ENCODE peak calls at places on chromosomes 3 and 15, in seven cellular contexts. O, F, Q, V, K, P and S are unnamed samples.

GRCh38 chr3:186917660-186918312 is 12.5 kb upstream of the ST6GAL1 start:
- DNase-seq in O (no peak), F (no peak), Q (no peak), V (no peak), K (no peak), P (no peak), S (no peak)

GRCh38 chr3:4827767-4828166 is 151.5 kb upstream of the BHLHE40 start:
- DNase-seq in O (no peak), F (no peak), Q (no peak), V (no peak), K (no peak), P (no peak), S (no peak)

GRCh38 chr3:42846682-42847522 is 28.8 kb downstream of the CYP8B1 start:
- DNase-seq in O (no peak), F (peak; percentile 41), Q (no peak), V (peak; percentile 43), K (no peak), P (no peak), S (peak; percentile 41)

GRCh38 chr3:170154569-170155143 is 26.9 kb downstream of the PHC3 start:
- DNase-seq in O (no peak), F (peak; percentile 52), Q (no peak), V (no peak), K (no peak), P (no peak), S (peak; percentile 73)

GRCh38 chr15:31376511-31376910 is 49.9 kb downstream of the KLF13 start:
- DNase-seq in O (no peak), F (no peak), Q (no peak), V (no peak), K (no peak), P (no peak), S (no peak)

GRCh38 chr15:38130739-38131498 is 121.7 kb upstream of the SPRED1 start:
- DNase-seq in O (peak; percentile 94), F (peak; percentile 30), Q (no peak), V (no peak), K (peak; percentile 87), P (peak; percentile 99), S (peak; percentile 44)

GRCh38 chr3:72346526-72346926 is 501.7 kb downstream of the SHQ1 start:
- DNase-seq in O (peak; percentile 98), F (no peak), Q (no peak), V (no peak), K (peak; percentile 93), P (peak; percentile 99), S (peak; percentile 38)

GRCh38 chr3:37622999-37623883 is 238.4 kb upstream of the CTDSPL start:
- DNase-seq in O (no peak), F (no peak), Q (no peak), V (no peak), K (no peak), P (no peak), S (peak; percentile 4)

GRCh38 chr15:43186003-43186353 is 775 bp downstream of the CCNDBP1 start:
- DNase-seq in O (no peak), F (peak; percentile 48), Q (no peak), V (no peak), K (no peak), P (peak; percentile 6), S (no peak)

GRCh38 chr3:195886181-195887141 is 21.9 kb downstream of the TNK2 start:
- DNase-seq in O (no peak), F (no peak), Q (no peak), V (no peak), K (no peak), P (peak; percentile 73), S (no peak)

GRCh38 chr3:115602194-115602593 is 21.1 kb upstream of the GAP43 start:
- DNase-seq in O (no peak), F (no peak), Q (no peak), V (no peak), K (no peak), P (no peak), S (no peak)

GRCh38 chr3:129519896-129520440 is 8.5 kb upstream of the RHO start:
- DNase-seq in O (no peak), F (no peak), Q (no peak), V (no peak), K (no peak), P (no peak), S (no peak)

GRCh38 chr3:129517516-129517915 is 10.9 kb upstream of the RHO start:
- DNase-seq in O (no peak), F (no peak), Q (no peak), V (no peak), K (no peak), P (no peak), S (no peak)

GRCh38 chr3:129519449-129519848 is 9.0 kb upstream of the RHO start:
- DNase-seq in O (no peak), F (no peak), Q (no peak), V (no peak), K (no peak), P (no peak), S (no peak)

GRCh38 chr3:129518048-129518570 is 10.3 kb upstream of the RHO start:
- DNase-seq in O (no peak), F (no peak), Q (no peak), V (no peak), K (no peak), P (no peak), S (no peak)

DNA sequence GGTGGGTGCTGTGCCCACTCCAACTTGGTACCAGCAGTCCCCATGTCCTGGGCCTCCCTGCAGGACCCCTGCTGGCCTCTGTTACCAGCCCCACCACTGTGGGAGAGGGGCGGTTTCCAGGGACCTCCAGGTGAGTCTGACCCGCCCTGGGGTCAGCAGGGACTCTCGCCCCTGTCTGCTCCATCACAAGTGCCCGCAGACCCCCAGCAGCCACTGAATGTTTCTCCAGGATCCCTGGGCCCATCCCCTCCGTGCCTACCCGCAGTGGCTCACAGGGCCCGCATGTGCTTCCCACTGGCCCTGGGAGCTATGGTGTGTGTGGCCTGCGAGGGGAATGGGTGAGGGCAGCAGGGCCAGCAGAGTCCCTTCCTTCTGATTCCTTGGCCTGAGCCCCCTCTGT is 9.9 kb upstream of the RHO start:
- DNase-seq in O (no peak), F (no peak), Q (no peak), V (no peak), K (no peak), P (no peak), S (no peak)
- TF ChIP-seq CTCF in O (no peak), F (no peak), Q (no peak), V (no peak), K (no peak), P (no peak), S (no peak)

GRCh38 chr15:48954538-48954937 is 9.2 kb downstream of the SHC4 start:
- DNase-seq in O (peak; percentile 44), F (no peak), Q (no peak), V (no peak), K (no peak), P (peak; percentile 69), S (no peak)
- TF ChIP-seq CTCF in O (peak; percentile 28), F (no peak), Q (no peak), V (no peak), K (peak; percentile 21), P (peak; percentile 26), S (no peak)

DNA sequence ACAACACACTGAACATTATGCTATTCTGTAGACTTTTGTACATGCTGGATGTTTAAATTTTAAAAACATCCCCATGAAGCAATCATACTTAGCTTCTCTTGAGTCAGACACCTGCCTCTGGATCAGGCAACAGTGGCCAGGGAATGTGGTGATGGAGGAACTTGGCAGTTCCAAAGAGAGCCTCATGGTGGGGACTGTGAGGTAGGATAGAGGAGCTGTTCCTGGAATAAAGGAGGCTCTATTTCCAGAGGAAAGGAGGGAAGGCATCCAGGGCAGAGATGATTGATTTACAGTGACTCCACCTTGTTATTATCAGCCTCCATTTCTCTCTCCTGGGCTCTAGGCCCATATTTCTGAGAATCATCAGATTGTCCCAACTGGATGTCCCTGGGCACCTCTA is 35.0 kb upstream of the ABHD17C start:
- DNase-seq in O (peak; percentile 3), F (no peak), Q (no peak), V (no peak), K (no peak), P (peak; percentile 29), S (no peak)
- TF ChIP-seq CTCF in O (peak; percentile 59), F (no peak), Q (no peak), V (no peak), K (peak; percentile 65), P (peak; percentile 53), S (no peak)

GRCh38 chr15:82051664-82052063 is 5.8 kb upstream of the MEX3B start:
- DNase-seq in O (no peak), F (no peak), Q (no peak), V (no peak), K (no peak), P (no peak), S (no peak)
- TF ChIP-seq CTCF in O (no peak), F (no peak), Q (no peak), V (no peak), K (no peak), P (no peak), S (no peak)